ENCODE peak calls at places on chromosomes 13 and 19, in six cellular contexts. A is heart right ventricle, N is fibroblast of villous mesenchyme, D is Peyer's patch, R is tibial nerve, T is upper lobe of right lung. W is an unnamed sample.
A peak's percentile ranks its signal among the peaks of the same experiment; 100 is the strongest.

GRCh38 chr13:34816543-34816942 is 125.5 kb upstream of the NBEA start:
- DNase-seq in A (no peak), N (peak; percentile 42), D (no peak), R (no peak), T (no peak), W (peak; percentile 7)

GRCh38 chr19:18915639-18916038 is 3.5 kb downstream of the COPE start:
- DNase-seq in A (no peak), N (peak; percentile 33), D (peak; percentile 68), R (no peak), T (no peak), W (peak; percentile 56)

GRCh38 chr19:54460230-54461005 is 3.2 kb downstream of the LENG9 start:
- DNase-seq in A (no peak), N (no peak), D (no peak), R (no peak), T (no peak), W (no peak)

GRCh38 chr13:21988624-21989023 is 317.8 kb downstream of the FGF9 start:
- DNase-seq in A (no peak), N (no peak), D (no peak), R (no peak), T (no peak), W (no peak)

GRCh38 chr13:27419333-27419732 is 5.1 kb upstream of the GTF3A start:
- DNase-seq in A (no peak), N (no peak), D (no peak), R (no peak), T (no peak), W (no peak)

GRCh38 chr19:48795055-48795854 is 15.6 kb downstream of the BCAT2 start:
- DNase-seq in A (peak; percentile 95), N (peak; percentile 92), D (peak; percentile 90), R (peak; percentile 81), T (peak; percentile 94), W (peak; percentile 95)

GRCh38 chr13:37984357-37984756 is 114.8 kb upstream of the TRPC4 start:
- DNase-seq in A (no peak), N (no peak), D (no peak), R (no peak), T (no peak), W (no peak)

GRCh38 chr19:49690656-49691242 is at the start of gene CPT1C:
- DNase-seq in A (peak; percentile 87), N (peak; percentile 74), D (peak; percentile 74), R (peak; percentile 47), T (peak; percentile 85), W (peak; percentile 71)

GRCh38 chr19:35459414-35460082 is 11.5 kb downstream of the FFAR2 start:
- DNase-seq in A (peak; percentile 54), N (peak; percentile 16), D (no peak), R (no peak), T (peak; percentile 72), W (peak; percentile 41)

GRCh38 chr13:110301606-110302131 is 5.3 kb downstream of the COL4A1 start:
- DNase-seq in A (no peak), N (peak; percentile 89), D (no peak), R (no peak), T (no peak), W (peak; percentile 80)

GRCh38 chr13:79401259-79402071 is 4.6 kb downstream of the RBM26 start:
- DNase-seq in A (no peak), N (no peak), D (no peak), R (no peak), T (no peak), W (no peak)
- TF ChIP-seq CTCF in A (no peak), N (no peak), D (no peak), R (no peak), T (no peak), W (no peak)

GRCh38 chr19:44904426-44904994 is 1.1 kb upstream of the APOE start:
- DNase-seq in A (no peak), N (peak; percentile 54), D (no peak), R (no peak), T (no peak), W (no peak)
- H3K4me3 ChIP-seq in A (no peak overlapping the region), N (no peak overlapping the region), D (no peak overlapping the region), R (no peak overlapping the region), T (no peak overlapping the region), W (no peak overlapping the region)

GRCh38 chr19:6925801-6926751 is 38.7 kb downstream of the ADGRE1 start:
- DNase-seq in A (no peak), N (no peak), D (no peak), R (no peak), T (no peak), W (no peak)
- TF ChIP-seq CTCF in A (no peak), N (no peak), D (no peak), R (no peak), T (peak; percentile 8), W (no peak)

DNA sequence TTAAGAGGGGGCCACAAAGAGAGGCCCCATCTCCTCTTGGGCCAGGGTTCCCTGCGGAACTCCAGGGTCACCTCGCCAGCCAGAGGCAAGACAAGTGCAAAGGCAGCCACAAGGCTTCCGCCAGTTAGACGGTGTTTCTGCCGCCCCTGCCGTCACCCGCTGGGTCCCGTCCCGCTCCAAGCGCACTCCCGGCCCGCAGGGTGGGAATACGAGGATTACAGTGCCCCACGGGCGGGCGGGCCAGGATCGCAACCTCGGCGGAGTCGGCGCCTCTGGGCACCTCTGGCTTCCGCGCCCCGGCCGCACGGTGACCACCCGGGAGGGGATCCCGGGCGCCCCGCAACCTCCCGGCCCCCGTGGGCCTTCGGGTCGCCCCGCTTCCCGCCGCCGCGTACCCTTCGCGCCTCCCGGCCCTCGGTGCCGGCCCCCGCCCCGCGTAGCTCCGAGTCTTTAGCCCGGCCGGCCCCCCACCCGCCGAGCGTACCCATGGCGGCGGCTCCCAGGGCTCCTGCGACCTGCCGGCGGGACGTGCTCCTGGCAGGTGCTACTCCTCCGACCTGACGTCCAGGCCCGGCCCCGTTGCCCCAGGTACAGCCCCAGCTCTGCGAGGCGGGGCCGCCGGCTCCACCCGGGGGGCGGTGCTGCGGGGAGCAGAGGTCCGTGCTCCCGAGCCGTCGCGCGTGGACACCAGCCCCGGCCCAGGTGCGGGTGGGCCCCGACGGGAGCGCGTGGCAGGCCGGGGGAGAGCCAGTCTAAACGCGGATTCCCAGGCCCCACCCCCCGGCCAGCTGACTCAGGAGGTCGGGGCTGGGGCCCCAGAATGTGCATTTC is at the start of gene SLC15A1:
- DNase-seq in A (no peak), N (no peak), D (peak; percentile 81), R (no peak), T (no peak), W (no peak)
- H3K4me3 ChIP-seq in A (peak within 1 kb of the TSS; percentile 37), N (peak within 1 kb of the TSS; percentile 5), D (peak within 1 kb of the TSS; percentile 37), R (peak within 1 kb of the TSS; percentile 9), T (peak within 1 kb of the TSS; percentile 40), W (peak within 1 kb of the TSS; percentile 14)

GRCh38 chr13:46295531-46296464 is 84.1 kb downstream of the LRRC63 start:
- DNase-seq in A (no peak), N (peak; percentile 93), D (no peak), R (no peak), T (no peak), W (peak; percentile 98)
- TF ChIP-seq CTCF in A (no peak), N (no peak), D (no peak), R (no peak), T (no peak), W (no peak)

DNA sequence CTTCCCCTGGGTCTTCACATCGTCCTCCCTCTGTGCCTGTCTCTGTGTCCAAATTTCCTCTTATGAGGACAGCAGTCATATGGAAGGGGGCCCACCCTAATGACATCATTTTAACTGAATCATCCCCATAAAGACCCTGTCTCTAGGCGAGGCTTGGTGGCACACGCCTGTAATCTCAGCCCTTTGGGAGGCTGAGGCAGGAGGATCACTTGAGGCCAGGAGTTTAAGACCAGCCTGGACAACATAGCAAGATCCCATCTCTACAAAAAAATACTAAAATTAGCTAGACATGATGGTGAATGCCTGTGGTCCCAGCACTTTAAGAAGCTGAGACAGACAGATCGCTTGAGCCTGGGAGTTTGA is 4.8 kb downstream of the MYO9B start:
- DNase-seq in A (no peak), N (no peak), D (no peak), R (no peak), T (no peak), W (no peak)
- H3K4me3 ChIP-seq in A (no peak overlapping the region), N (peak overlapping the region; percentile 66), D (no peak overlapping the region), R (peak overlapping the region; percentile 20), T (peak overlapping the region; percentile 30), W (peak overlapping the region; percentile 62)

DNA sequence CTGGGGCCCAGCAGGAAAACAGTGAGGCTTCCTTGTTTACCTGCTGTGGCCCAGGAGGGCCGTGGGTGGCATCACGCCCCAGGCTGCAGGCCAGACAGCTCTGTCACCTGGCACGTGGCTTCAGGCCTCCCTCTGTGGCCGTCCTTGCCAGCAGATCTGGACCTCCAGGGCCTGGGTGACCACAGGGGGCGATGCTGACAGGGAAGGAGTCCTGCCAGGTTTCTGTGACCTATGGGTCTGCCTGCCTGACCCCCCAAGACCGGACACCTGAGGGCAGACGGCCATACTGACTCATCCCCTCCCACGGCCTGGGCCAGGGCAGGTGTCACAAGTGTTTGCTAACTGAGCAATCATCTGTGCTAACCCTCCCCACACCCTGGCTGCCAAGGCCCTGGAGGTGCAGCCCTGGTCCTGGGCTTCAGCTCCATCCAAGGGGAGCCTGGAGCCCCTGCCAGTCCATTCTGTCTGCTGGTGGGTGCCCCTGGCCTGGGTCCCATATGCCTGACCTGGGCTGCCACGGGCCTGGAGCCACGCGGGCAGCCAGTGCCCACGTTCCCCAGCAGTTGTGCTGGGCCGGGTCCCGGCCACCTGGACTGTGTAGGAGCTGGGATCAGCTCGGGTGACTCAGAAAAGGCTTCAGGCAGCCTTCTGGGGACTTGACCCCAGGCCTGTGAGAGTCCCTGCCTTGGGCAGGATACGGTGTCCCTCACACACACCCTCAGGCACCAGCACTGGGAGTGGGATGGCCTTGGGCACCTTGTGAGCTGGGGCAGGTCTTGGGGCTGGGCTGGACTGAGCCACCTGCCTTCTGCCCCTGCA is 3.7 kb downstream of the CDC34 start:
- DNase-seq in A (no peak), N (no peak), D (no peak), R (no peak), T (no peak), W (no peak)
- TF ChIP-seq CTCF in A (no peak), N (no peak), D (no peak), R (no peak), T (no peak), W (no peak)